ENCODE peak calls at places on chromosome 19, in six cellular contexts. One of them, this sample, is unnamed. For H3K4me1, the result is how much of the 10 kb centered on the place peaks cover.

GRCh38 chr19:35155441-35155840 is 906 bp downstream of the FXYD5 start:
- DNase-seq in neuronal stem cell: no peak
- DNase-seq in trophoblast cell: no peak
- DNase-seq in H9: no peak
- DNase-seq in IMR-90: no peak
- DNase-seq in mesendoderm: no peak
- DNase-seq in this sample: no peak

GRCh38 chr19:28864577-28865042 is 348.3 kb downstream of the UQCRFS1 start:
- DNase-seq in H9: no peak
- DNase-seq in trophoblast cell: no peak
- DNase-seq in neuronal stem cell: no peak
- DNase-seq in IMR-90: peak
- DNase-seq in mesendoderm: no peak
- DNase-seq in this sample: no peak

GRCh38 chr19:33683881-33684549 is 62.3 kb downstream of the CHST8 start:
- DNase-seq in IMR-90: peak
- DNase-seq in mesendoderm: peak
- DNase-seq in neuronal stem cell: peak
- DNase-seq in H9: peak
- DNase-seq in trophoblast cell: peak
- DNase-seq in this sample: no peak

GRCh38 chr19:49570138-49570856 is 10.1 kb downstream of the NOSIP start:
- DNase-seq in H9: peak
- DNase-seq in trophoblast cell: peak
- DNase-seq in mesendoderm: peak
- DNase-seq in neuronal stem cell: peak
- DNase-seq in IMR-90: peak
- DNase-seq in this sample: peak

GRCh38 chr19:30233375-30233774 is 138.8 kb upstream of the ZNF536 start:
- DNase-seq in neuronal stem cell: no peak
- DNase-seq in H9: no peak
- DNase-seq in trophoblast cell: no peak
- DNase-seq in IMR-90: no peak
- DNase-seq in mesendoderm: no peak
- DNase-seq in this sample: no peak

GRCh38 chr19:53872762-53873161 is 5.1 kb downstream of the MYADM start:
- DNase-seq in neuronal stem cell: no peak
- DNase-seq in H9: no peak
- DNase-seq in IMR-90: no peak
- DNase-seq in trophoblast cell: peak
- DNase-seq in mesendoderm: no peak
- DNase-seq in this sample: peak

GRCh38 chr19:3551808-3552095 is 5.6 kb downstream of the MFSD12 start:
- DNase-seq in H9: no peak
- DNase-seq in neuronal stem cell: no peak
- DNase-seq in trophoblast cell: peak
- DNase-seq in mesendoderm: no peak
- DNase-seq in IMR-90: no peak
- DNase-seq in this sample: no peak

GRCh38 chr19:996051-996838 is 4.0 kb upstream of the GRIN3B start:
- DNase-seq in H9: no peak
- DNase-seq in mesendoderm: peak
- DNase-seq in trophoblast cell: no peak
- DNase-seq in IMR-90: peak
- DNase-seq in neuronal stem cell: no peak
- DNase-seq in this sample: peak

GRCh38 chr19:55376381-55376933 is at the start of gene TMEM190:
- DNase-seq in IMR-90: no peak
- DNase-seq in trophoblast cell: no peak
- DNase-seq in neuronal stem cell: no peak
- DNase-seq in H9: peak
- DNase-seq in mesendoderm: peak
- DNase-seq in this sample: no peak

GRCh38 chr19:21022996-21023395 is 2.5 kb downstream of the ZNF430 start:
- DNase-seq in IMR-90: peak
- DNase-seq in H9: no peak
- DNase-seq in neuronal stem cell: no peak
- DNase-seq in trophoblast cell: no peak
- DNase-seq in mesendoderm: peak
- DNase-seq in this sample: peak

GRCh38 chr19:38264486-38265212 is at the start of gene SPINT2:
- DNase-seq in neuronal stem cell: peak
- DNase-seq in IMR-90: no peak
- DNase-seq in H9: peak
- DNase-seq in trophoblast cell: peak
- DNase-seq in mesendoderm: peak
- DNase-seq in this sample: no peak

GRCh38 chr19:41501854-41502253 is 58.9 kb downstream of the ERICH4 start:
- DNase-seq in H9: no peak
- DNase-seq in mesendoderm: no peak
- DNase-seq in IMR-90: no peak
- DNase-seq in neuronal stem cell: no peak
- DNase-seq in trophoblast cell: no peak
- DNase-seq in this sample: no peak

GRCh38 chr19:55283548-55284393 is at the start of gene BRSK1:
- DNase-seq in trophoblast cell: no peak
- DNase-seq in IMR-90: peak
- DNase-seq in neuronal stem cell: peak
- DNase-seq in H9: peak
- DNase-seq in mesendoderm: peak
- DNase-seq in this sample: peak

GRCh38 chr19:42032428-42032827 is 37.6 kb downstream of the GRIK5 start:
- DNase-seq in trophoblast cell: no peak
- DNase-seq in IMR-90: no peak
- DNase-seq in neuronal stem cell: no peak
- DNase-seq in H9: peak
- DNase-seq in mesendoderm: peak
- DNase-seq in this sample: no peak

GRCh38 chr19:44845612-44846454 is at the start of gene NECTIN2:
- DNase-seq in H9: peak
- DNase-seq in neuronal stem cell: peak
- DNase-seq in mesendoderm: peak
- DNase-seq in IMR-90: peak
- DNase-seq in trophoblast cell: peak
- DNase-seq in this sample: peak

GRCh38 chr19:947090-947706 is 21.4 kb downstream of the ARID3A start:
- DNase-seq in H9: no peak
- DNase-seq in mesendoderm: no peak
- DNase-seq in trophoblast cell: no peak
- DNase-seq in neuronal stem cell: no peak
- DNase-seq in IMR-90: no peak
- DNase-seq in this sample: no peak

GRCh38 chr19:45569619-45570421 is 14.8 kb downstream of the OPA3 start:
- DNase-seq in IMR-90: no peak
- DNase-seq in mesendoderm: peak
- DNase-seq in neuronal stem cell: peak
- DNase-seq in trophoblast cell: peak
- DNase-seq in H9: peak
- DNase-seq in this sample: no peak

GRCh38 chr19:48695743-48696352 is at the start of gene FUT2:
- DNase-seq in H9: peak
- DNase-seq in mesendoderm: peak
- DNase-seq in trophoblast cell: peak
- DNase-seq in IMR-90: no peak
- DNase-seq in neuronal stem cell: no peak
- DNase-seq in this sample: no peak

GRCh38 chr19:3575260-3575741 is 2.6 kb downstream of the HMG20B start:
- DNase-seq in IMR-90: peak
- DNase-seq in trophoblast cell: peak
- DNase-seq in neuronal stem cell: no peak
- DNase-seq in H9: peak
- DNase-seq in mesendoderm: peak
- DNase-seq in this sample: peak

GRCh38 chr19:21491161-21491560 is 14.2 kb upstream of the ZNF429 start:
- DNase-seq in neuronal stem cell: no peak
- DNase-seq in H9: no peak
- DNase-seq in IMR-90: peak
- DNase-seq in trophoblast cell: no peak
- DNase-seq in mesendoderm: no peak
- DNase-seq in this sample: no peak

GRCh38 chr19:58325623-58326022 is 1.2 kb upstream of the ZSCAN22 start:
- DNase-seq in mesendoderm: no peak
- DNase-seq in neuronal stem cell: no peak
- DNase-seq in H9: no peak
- DNase-seq in trophoblast cell: no peak
- DNase-seq in IMR-90: peak
- DNase-seq in this sample: peak

GRCh38 chr19:28881616-28882015 is 331.3 kb downstream of the UQCRFS1 start:
- DNase-seq in mesendoderm: no peak
- DNase-seq in neuronal stem cell: no peak
- DNase-seq in H9: no peak
- DNase-seq in IMR-90: no peak
- DNase-seq in trophoblast cell: no peak
- DNase-seq in this sample: no peak

GRCh38 chr19:48635263-48635965 is 1.8 kb downstream of the DBP start:
- DNase-seq in H9: peak
- DNase-seq in mesendoderm: no peak
- DNase-seq in neuronal stem cell: peak
- DNase-seq in IMR-90: no peak
- DNase-seq in trophoblast cell: peak
- DNase-seq in this sample: no peak

GRCh38 chr19:19507354-19507753 is 8.0 kb downstream of the TSSK6 start:
- DNase-seq in IMR-90: no peak
- DNase-seq in mesendoderm: no peak
- DNase-seq in trophoblast cell: no peak
- DNase-seq in H9: no peak
- DNase-seq in neuronal stem cell: no peak
- DNase-seq in this sample: no peak

GRCh38 chr19:1882089-1882785 is 3.1 kb downstream of the ABHD17A start:
- DNase-seq in trophoblast cell: no peak
- DNase-seq in neuronal stem cell: no peak
- DNase-seq in mesendoderm: no peak
- DNase-seq in IMR-90: no peak
- DNase-seq in H9: peak
- DNase-seq in this sample: no peak

GRCh38 chr19:33514885-33515485 is 6.6 kb downstream of the PEPD start:
- DNase-seq in trophoblast cell: peak
- DNase-seq in IMR-90: peak
- DNase-seq in neuronal stem cell: no peak
- DNase-seq in mesendoderm: no peak
- DNase-seq in H9: no peak
- DNase-seq in this sample: peak

GRCh38 chr19:29881386-29881785 is 60.7 kb upstream of the URI1 start:
- DNase-seq in H9: no peak
- DNase-seq in trophoblast cell: no peak
- DNase-seq in neuronal stem cell: no peak
- DNase-seq in mesendoderm: no peak
- DNase-seq in IMR-90: peak
- DNase-seq in this sample: no peak

DNA sequence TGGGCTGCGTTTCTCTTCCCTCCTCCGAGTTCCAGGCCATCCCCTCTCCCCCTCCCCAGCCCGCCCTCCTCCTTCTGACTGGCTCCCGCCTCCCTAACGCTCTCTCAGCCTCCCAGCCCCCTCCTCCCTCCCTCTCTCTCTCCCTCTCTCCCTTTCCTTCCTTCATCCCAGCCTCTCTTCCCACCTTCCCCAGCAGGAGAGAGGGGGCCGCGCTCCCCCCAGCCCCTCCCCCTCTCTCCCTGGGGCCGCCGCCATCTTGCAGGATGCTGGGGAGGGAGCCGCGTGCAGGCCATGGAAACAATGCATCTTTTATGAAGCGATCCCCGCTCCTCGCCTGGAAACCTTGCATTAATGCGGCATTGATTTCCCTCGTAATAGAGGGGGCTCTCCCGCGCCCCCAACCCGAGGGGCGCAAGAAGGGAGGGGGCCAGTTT is 42.6 kb upstream of the ADGRL1 start:
- DNase-seq in mesendoderm: peak
- DNase-seq in IMR-90: no peak
- DNase-seq in H9: peak
- DNase-seq in neuronal stem cell: peak
- DNase-seq in trophoblast cell: no peak
- DNase-seq in this sample: peak
- H2BK5ac ChIP-seq in mesendoderm: no peak
- H2BK5ac ChIP-seq in IMR-90: no peak
- H2BK5ac ChIP-seq in H9: no peak
- H2BK5ac ChIP-seq in neuronal stem cell: peak
- H2BK5ac ChIP-seq in trophoblast cell: no peak
- H2BK5ac ChIP-seq in this sample: no peak

DNA sequence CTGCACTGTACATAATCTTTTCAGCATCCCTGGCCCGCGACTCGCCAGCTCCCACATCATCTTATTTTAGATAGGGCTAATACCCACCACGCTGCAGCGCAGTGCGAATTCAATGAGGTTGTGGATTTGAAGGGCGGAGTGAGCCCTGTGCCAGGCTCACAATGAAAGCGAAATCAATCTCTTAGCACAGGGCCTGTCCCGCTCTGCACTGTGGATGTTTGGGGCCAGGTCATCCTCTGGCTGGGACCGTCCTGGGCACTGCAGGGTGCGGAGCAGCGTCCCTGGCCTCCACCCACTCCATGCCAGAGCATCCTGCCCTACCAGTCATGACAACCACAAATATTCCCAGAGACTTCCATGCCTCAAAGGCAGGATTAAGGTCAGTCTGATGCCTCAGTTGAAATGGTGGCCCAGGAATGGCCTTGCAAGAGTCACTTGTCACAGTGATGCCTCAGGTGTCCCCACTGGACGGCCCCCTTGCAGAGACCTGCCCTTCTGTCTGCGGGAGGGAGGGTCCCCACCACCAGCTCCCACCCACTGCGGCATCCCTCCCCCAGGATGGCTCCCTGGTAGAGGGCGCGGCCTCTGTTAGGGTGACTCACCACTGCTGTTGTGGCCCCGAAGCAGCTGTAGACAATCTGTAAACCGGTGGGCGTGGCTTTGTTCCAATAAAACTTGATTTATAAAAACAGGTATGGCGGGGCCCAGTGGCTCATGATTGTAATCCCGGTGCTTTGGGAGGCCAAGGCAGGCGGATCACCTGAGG is 5.6 kb downstream of the UHRF1 start:
- DNase-seq in IMR-90: peak
- DNase-seq in trophoblast cell: peak
- DNase-seq in neuronal stem cell: no peak
- DNase-seq in mesendoderm: peak
- DNase-seq in H9: no peak
- DNase-seq in this sample: peak
- H3K4me1 ChIP-seq in IMR-90: under half
- H3K4me1 ChIP-seq in trophoblast cell: under half
- H3K4me1 ChIP-seq in neuronal stem cell: under half
- H3K4me1 ChIP-seq in mesendoderm: under half
- H3K4me1 ChIP-seq in H9: under half
- H3K4me1 ChIP-seq in this sample: under half

DNA sequence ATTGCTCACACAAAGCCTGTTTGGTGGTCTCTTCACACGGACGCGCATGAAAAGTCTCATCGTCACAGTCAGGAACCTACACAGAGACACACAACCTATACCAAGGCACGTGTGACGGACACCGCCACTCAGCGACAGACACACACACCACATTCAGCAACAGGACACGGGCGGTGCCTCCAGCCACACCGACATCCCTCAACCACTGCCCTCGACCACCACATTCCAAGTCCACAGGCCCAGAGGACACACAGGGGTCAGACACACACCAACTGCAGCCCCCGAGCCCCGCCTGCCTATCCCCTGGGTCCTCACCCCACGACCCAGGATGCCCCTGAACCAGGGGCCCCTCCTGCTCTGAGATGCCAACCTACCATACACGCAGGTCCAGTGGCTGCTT is 20.6 kb downstream of the MEIS3 start:
- DNase-seq in IMR-90: no peak
- DNase-seq in H9: no peak
- DNase-seq in mesendoderm: peak
- DNase-seq in trophoblast cell: no peak
- DNase-seq in neuronal stem cell: no peak
- DNase-seq in this sample: no peak
- H2BK5ac ChIP-seq in IMR-90: no peak
- H2BK5ac ChIP-seq in H9: no peak
- H2BK5ac ChIP-seq in mesendoderm: peak
- H2BK5ac ChIP-seq in trophoblast cell: no peak
- H2BK5ac ChIP-seq in neuronal stem cell: no peak
- H2BK5ac ChIP-seq in this sample: no peak

GRCh38 chr19:5935473-5936307 is 21.6 kb downstream of the CAPS start:
- DNase-seq in trophoblast cell: no peak
- DNase-seq in IMR-90: peak
- DNase-seq in H9: no peak
- DNase-seq in neuronal stem cell: no peak
- DNase-seq in mesendoderm: no peak
- DNase-seq in this sample: no peak
- H3K4me1 ChIP-seq in trophoblast cell: under half
- H3K4me1 ChIP-seq in IMR-90: under half
- H3K4me1 ChIP-seq in H9: under half
- H3K4me1 ChIP-seq in neuronal stem cell: under half
- H3K4me1 ChIP-seq in mesendoderm: under half
- H3K4me1 ChIP-seq in this sample: under half